ENCODE peak calls at places on chromosomes 6 and 20, in six cellular contexts. Y, Q, K, G, I and R are unnamed samples.

GRCh38 chr6:62283359-62283758 is 2.7 kb downstream of the KHDRBS2 start:
- DNase-seq in Y (no peak), Q (no peak), K (no peak), G (no peak), I (no peak), R (no peak)

GRCh38 chr6:13398421-13398994 is 70.2 kb upstream of the TBC1D7 start:
- DNase-seq in Y (peak; percentile 67), Q (no peak), K (no peak), G (no peak), I (no peak), R (no peak)

GRCh38 chr6:145067430-145067829 is 667.9 kb downstream of the EPM2A start:
- DNase-seq in Y (no peak), Q (no peak), K (no peak), G (no peak), I (no peak), R (peak; percentile 29)

GRCh38 chr6:12719017-12719416 is 2.5 kb downstream of the PHACTR1 start:
- DNase-seq in Y (no peak), Q (no peak), K (no peak), G (no peak), I (no peak), R (no peak)

GRCh38 chr20:45611054-45611453 is 18.5 kb upstream of the WFDC10A start:
- DNase-seq in Y (no peak), Q (no peak), K (no peak), G (no peak), I (no peak), R (peak; percentile 54)

GRCh38 chr6:118263929-118264486 is 284.1 kb upstream of the PLN start:
- DNase-seq in Y (peak; percentile 58), Q (no peak), K (no peak), G (peak; percentile 12), I (no peak), R (peak; percentile 37)

GRCh38 chr6:162621246-162621645 is 106.3 kb downstream of the PRKN start:
- DNase-seq in Y (peak; percentile 62), Q (no peak), K (no peak), G (peak; percentile 15), I (no peak), R (peak; percentile 41)

GRCh38 chr6:14965340-14966102 is 280.3 kb upstream of the JARID2 start:
- DNase-seq in Y (no peak), Q (no peak), K (no peak), G (no peak), I (no peak), R (no peak)

GRCh38 chr20:46348972-46349741 is 40.9 kb upstream of the CDH22 start:
- DNase-seq in Y (peak; percentile 78), Q (peak; percentile 81), K (peak; percentile 36), G (peak; percentile 37), I (peak; percentile 17), R (peak; percentile 38)

GRCh38 chr20:54377992-54378773 is 97.2 kb upstream of the DOK5 start:
- DNase-seq in Y (no peak), Q (no peak), K (no peak), G (no peak), I (no peak), R (no peak)

GRCh38 chr6:141682391-141682790 is 450.3 kb upstream of the GJE1 start:
- DNase-seq in Y (no peak), Q (no peak), K (no peak), G (no peak), I (no peak), R (no peak)

GRCh38 chr20:62289898-62290297 is 12.9 kb upstream of the ADRM1 start:
- DNase-seq in Y (no peak), Q (no peak), K (no peak), G (no peak), I (no peak), R (no peak)

GRCh38 chr20:62291251-62292066 is 11.3 kb upstream of the ADRM1 start:
- DNase-seq in Y (no peak), Q (no peak), K (no peak), G (no peak), I (no peak), R (no peak)

GRCh38 chr20:62294516-62294915 is 8.3 kb upstream of the ADRM1 start:
- DNase-seq in Y (no peak), Q (no peak), K (no peak), G (no peak), I (no peak), R (no peak)

GRCh38 chr20:62293111-62293784 is 9.5 kb upstream of the ADRM1 start:
- DNase-seq in Y (no peak), Q (no peak), K (no peak), G (no peak), I (no peak), R (no peak)

DNA sequence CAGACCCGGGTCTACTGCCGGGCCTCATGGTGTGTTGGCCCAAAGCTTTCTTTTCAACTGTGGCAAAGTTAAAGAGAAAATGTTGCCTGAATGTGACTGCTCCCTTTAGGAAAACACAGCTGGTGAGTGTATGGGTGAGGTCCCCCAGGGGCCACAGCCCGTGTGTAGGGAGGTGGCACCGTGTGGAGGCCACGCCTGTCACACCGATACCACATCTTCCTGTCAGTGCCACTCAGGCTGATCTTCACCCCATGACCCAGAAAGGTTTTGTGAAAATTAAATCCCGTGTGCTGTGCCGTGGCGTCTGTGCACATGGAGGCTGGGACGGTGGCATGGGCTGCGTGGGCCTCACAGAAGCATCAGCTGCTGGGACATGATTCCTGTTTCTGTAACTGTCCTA is 10.7 kb upstream of the ADRM1 start:
- DNase-seq in Y (no peak), Q (no peak), K (peak; percentile 30), G (no peak), I (peak; percentile 36), R (no peak)
- H3K4me3 ChIP-seq in Y (no peak overlapping the region), Q (no peak overlapping the region), K (no peak overlapping the region), G (no peak overlapping the region), I (no peak overlapping the region), R (no peak overlapping the region)

GRCh38 chr20:47356220-47356525 is 326 bp downstream of the ZMYND8 start:
- DNase-seq in Y (no peak), Q (no peak), K (no peak), G (no peak), I (no peak), R (no peak)
- H3K4me3 ChIP-seq in Y (peak overlapping the region; percentile 23), Q (no peak overlapping the region), K (peak overlapping the region; percentile 59), G (peak overlapping the region; percentile 67), I (peak overlapping the region; percentile 68), R (peak overlapping the region; percentile 19)

GRCh38 chr20:14717124-14718004 is 380.0 kb upstream of the FLRT3 start:
- DNase-seq in Y (no peak), Q (no peak), K (no peak), G (peak; percentile 56), I (no peak), R (no peak)

GRCh38 chr20:14720251-14720650 is 382.8 kb upstream of the FLRT3 start:
- DNase-seq in Y (no peak), Q (no peak), K (no peak), G (no peak), I (no peak), R (no peak)

GRCh38 chr20:14715400-14715799 is 378.0 kb upstream of the FLRT3 start:
- DNase-seq in Y (no peak), Q (no peak), K (no peak), G (no peak), I (no peak), R (no peak)

GRCh38 chr20:14712302-14712739 is 374.9 kb upstream of the FLRT3 start:
- DNase-seq in Y (peak; percentile 49), Q (no peak), K (no peak), G (no peak), I (no peak), R (peak; percentile 40)

GRCh38 chr20:14716251-14716650 is 378.8 kb upstream of the FLRT3 start:
- DNase-seq in Y (no peak), Q (no peak), K (no peak), G (no peak), I (no peak), R (no peak)
- H3K4me3 ChIP-seq in Y (no peak overlapping the region), Q (no peak overlapping the region), K (no peak overlapping the region), G (no peak overlapping the region), I (no peak overlapping the region), R (no peak overlapping the region)

DNA sequence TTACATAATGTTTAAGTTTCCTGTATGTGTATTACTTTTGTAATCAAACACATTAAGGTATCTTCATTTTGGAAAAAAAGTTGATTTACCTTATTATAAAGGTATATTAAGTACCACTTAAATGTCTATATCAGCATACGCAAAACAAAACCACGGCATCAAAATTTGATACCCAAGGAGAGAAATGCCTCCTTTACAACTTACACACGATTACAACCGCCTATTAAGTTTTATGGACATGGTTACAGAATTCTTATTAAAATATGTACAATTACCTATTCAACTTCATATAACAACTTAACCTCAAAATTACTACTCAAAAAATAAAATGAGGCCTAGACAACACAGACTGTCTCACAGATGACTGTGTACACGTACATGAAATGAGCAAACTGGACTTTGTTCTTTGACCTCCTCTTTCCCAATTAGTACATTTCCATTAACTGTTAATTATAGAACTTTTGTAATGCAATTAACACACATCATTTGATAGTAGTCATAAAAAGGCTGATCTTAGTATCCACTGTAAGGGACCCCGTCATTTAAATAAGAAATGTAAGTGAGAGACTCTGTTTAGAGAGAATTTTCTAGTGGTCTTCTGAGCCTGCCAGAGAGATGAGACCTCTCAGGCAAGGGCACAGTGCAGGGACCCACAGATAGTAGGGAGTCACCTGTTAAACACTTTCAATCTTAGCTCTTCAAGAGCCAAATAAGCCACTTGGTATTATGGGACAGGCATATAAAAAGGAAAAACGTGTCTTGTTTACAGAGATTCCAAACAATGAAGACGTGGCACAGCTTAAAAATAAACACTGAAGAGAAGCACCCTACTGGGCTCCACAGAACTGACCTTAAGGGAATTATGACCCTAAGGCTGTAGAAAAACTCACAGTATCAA is 2.4 kb downstream of the DIDO1 start:
- DNase-seq in Y (no peak), Q (no peak), K (no peak), G (no peak), I (no peak), R (no peak)
- H3K4me3 ChIP-seq in Y (no peak overlapping the region), Q (no peak overlapping the region), K (peak overlapping the region; percentile 87), G (peak overlapping the region; percentile 90), I (peak overlapping the region; percentile 68), R (peak overlapping the region; percentile 95)

DNA sequence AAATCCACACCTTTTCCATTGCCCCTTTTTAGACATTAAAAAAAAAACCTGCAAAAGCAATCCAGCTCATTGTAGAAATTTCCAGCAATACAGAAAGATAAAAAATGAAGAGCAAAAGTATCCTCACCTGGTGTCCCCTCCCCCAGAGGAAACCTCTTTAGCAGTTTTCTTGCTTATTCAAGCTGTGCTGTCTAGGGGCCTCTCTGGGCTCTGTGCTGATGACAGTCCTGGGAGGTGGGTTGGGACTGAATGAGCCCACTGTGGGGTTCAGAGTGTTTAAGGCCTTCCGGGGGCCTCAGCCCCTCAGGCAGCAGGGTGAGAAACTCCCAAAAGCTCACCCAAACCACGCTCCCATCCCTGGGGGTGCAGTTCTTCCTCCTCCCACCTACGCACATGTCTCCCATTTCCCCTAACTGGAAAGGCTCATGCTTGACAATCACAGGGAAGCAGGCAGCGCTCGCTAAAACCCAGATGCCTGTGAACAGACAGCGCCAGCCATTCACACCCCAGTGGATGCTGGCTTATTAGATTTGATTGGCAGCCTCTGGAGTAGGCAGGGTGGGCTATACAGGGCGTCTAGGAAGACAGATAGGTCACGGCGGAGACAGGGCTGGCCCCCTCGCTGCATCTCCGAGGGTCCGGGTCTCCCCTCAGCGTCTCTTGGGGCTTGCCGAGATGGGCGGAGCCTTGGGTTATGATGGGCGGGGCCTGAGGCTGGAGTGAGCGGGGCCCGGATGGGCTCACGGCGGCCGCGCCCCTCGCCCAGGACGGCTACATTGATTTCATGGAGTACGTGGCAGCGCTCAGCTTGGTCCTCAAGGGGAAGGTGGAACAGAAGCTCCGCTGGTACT is 4.6 kb downstream of the GUCA1A start:
- DNase-seq in Y (peak; percentile 53), Q (no peak), K (no peak), G (no peak), I (no peak), R (no peak)
- H3K4me3 ChIP-seq in Y (peak overlapping the region; percentile 17), Q (no peak overlapping the region), K (no peak overlapping the region), G (no peak overlapping the region), I (no peak overlapping the region), R (peak overlapping the region; percentile 11)

GRCh38 chr6:3456395-3456767 is 469 bp downstream of the SLC22A23 start:
- DNase-seq in Y (no peak), Q (no peak), K (no peak), G (no peak), I (no peak), R (no peak)
- H3K4me3 ChIP-seq in Y (peak overlapping the region; percentile 53), Q (peak overlapping the region; percentile 54), K (no peak overlapping the region), G (no peak overlapping the region), I (no peak overlapping the region), R (peak overlapping the region; percentile 79)